ENCODE peak calls at places on chromosome 20, in eight cellular contexts. M is MM.1S, A is ascending aorta, N is K562, G is left lung, T is tibial artery, D is dorsolateral prefrontal cortex, K is stomach. H is an unnamed sample.

GRCh38 chr20:5559937-5560336 is 190.3 kb upstream of the SHLD1 start:
- DNase-seq in M (no peak), A (no peak), N (no peak), G (no peak), T (no peak), D (no peak), K (no peak), H (no peak)

GRCh38 chr20:4708856-4709255 is 12.9 kb upstream of the PRND start:
- DNase-seq in M (no peak), A (no peak), N (no peak), G (no peak), T (no peak), D (no peak), K (no peak), H (no peak)

GRCh38 chr20:872855-873520 is 39.5 kb downstream of the FAM110A start:
- DNase-seq in M (no peak), A (no peak), N (peak; percentile 21), G (no peak), T (no peak), D (no peak), K (no peak), H (no peak)

GRCh38 chr20:17610566-17611289 is 40.9 kb downstream of the DSTN start:
- DNase-seq in M (peak; percentile 71), A (no peak), N (no peak), G (peak; percentile 78), T (peak; percentile 65), D (no peak), K (peak; percentile 66), H (no peak)

GRCh38 chr20:19806806-19807691 is 49.0 kb downstream of the RIN2 start:
- DNase-seq in M (no peak), A (no peak), N (no peak), G (no peak), T (no peak), D (no peak), K (no peak), H (no peak)

GRCh38 chr20:3165473-3166337 is 6.0 kb upstream of the FASTKD5 start:
- DNase-seq in M (no peak), A (no peak), N (no peak), G (no peak), T (peak; percentile 67), D (peak; percentile 58), K (no peak), H (no peak)

GRCh38 chr20:13274311-13274965 is 53.4 kb downstream of the ISM1 start:
- DNase-seq in M (no peak), A (no peak), N (no peak), G (peak; percentile 42), T (no peak), D (no peak), K (no peak), H (no peak)

GRCh38 chr20:1664911-1665310 is 7.3 kb upstream of the SIRPG start:
- DNase-seq in M (no peak), A (no peak), N (no peak), G (no peak), T (no peak), D (no peak), K (peak; percentile 28), H (no peak)

GRCh38 chr20:20084296-20084752 is 32.0 kb downstream of the CFAP61 start:
- DNase-seq in M (no peak), A (no peak), N (no peak), G (no peak), T (no peak), D (no peak), K (no peak), H (no peak)

GRCh38 chr20:50311308-50312001 is 120.8 kb downstream of the CEBPB start:
- DNase-seq in M (no peak), A (no peak), N (no peak), G (no peak), T (peak; percentile 48), D (no peak), K (no peak), H (no peak)

GRCh38 chr20:24316731-24317130 is 152.7 kb upstream of the SYNDIG1 start:
- DNase-seq in M (peak; percentile 12), A (no peak), N (no peak), G (no peak), T (no peak), D (no peak), K (no peak), H (no peak)

GRCh38 chr20:8837396-8837795 is 231.5 kb upstream of the PLCB4 start:
- DNase-seq in M (no peak), A (no peak), N (no peak), G (no peak), T (no peak), D (no peak), K (no peak), H (no peak)

GRCh38 chr20:13006825-13007224 is 1.9 kb upstream of the SPTLC3 start:
- DNase-seq in M (no peak), A (no peak), N (no peak), G (no peak), T (no peak), D (no peak), K (no peak), H (no peak)

GRCh38 chr20:50325215-50325614 is 134.6 kb downstream of the CEBPB start:
- DNase-seq in M (no peak), A (peak; percentile 2), N (no peak), G (no peak), T (peak; percentile 46), D (no peak), K (no peak), H (no peak)

GRCh38 chr20:17721802-17722486 is 22.2 kb downstream of the BANF2 start:
- DNase-seq in M (no peak), A (no peak), N (peak; percentile 8), G (no peak), T (no peak), D (no peak), K (peak; percentile 69), H (no peak)

GRCh38 chr20:32036716-32037355 is 15.2 kb upstream of the HCK start:
- DNase-seq in M (no peak), A (no peak), N (no peak), G (peak; percentile 74), T (no peak), D (no peak), K (no peak), H (no peak)

GRCh38 chr20:34122274-34122980 is 10.4 kb upstream of the EIF2S2 start:
- DNase-seq in M (no peak), A (no peak), N (no peak), G (no peak), T (no peak), D (no peak), K (no peak), H (no peak)

GRCh38 chr20:5044075-5044620 is 42.8 kb upstream of the SLC23A2 start:
- DNase-seq in M (no peak), A (no peak), N (no peak), G (no peak), T (no peak), D (no peak), K (no peak), H (no peak)

GRCh38 chr20:41249371-41249770 is 68.2 kb downstream of the ZHX3 start:
- DNase-seq in M (no peak), A (peak; percentile 46), N (no peak), G (no peak), T (peak; percentile 92), D (peak; percentile 62), K (no peak), H (no peak)

GRCh38 chr20:41245086-41245707 is 72.3 kb downstream of the ZHX3 start:
- DNase-seq in M (no peak), A (no peak), N (no peak), G (no peak), T (no peak), D (no peak), K (no peak), H (peak; percentile 53)

GRCh38 chr20:41249781-41250281 is 67.7 kb downstream of the ZHX3 start:
- DNase-seq in M (no peak), A (no peak), N (peak; percentile 53), G (no peak), T (no peak), D (peak; percentile 64), K (no peak), H (no peak)

GRCh38 chr20:41247523-41248370 is 69.8 kb downstream of the ZHX3 start:
- DNase-seq in M (peak; percentile 82), A (no peak), N (no peak), G (no peak), T (no peak), D (no peak), K (no peak), H (no peak)

GRCh38 chr20:41248371-41249024 is 69.0 kb downstream of the ZHX3 start:
- DNase-seq in M (no peak), A (no peak), N (no peak), G (no peak), T (no peak), D (no peak), K (no peak), H (no peak)
- H3K27ac ChIP-seq in M (peak overlapping the region; percentile 75), A (peak overlapping the region; percentile 99), N (no peak overlapping the region), G (peak overlapping the region; percentile 76), T (peak overlapping the region; percentile 86), D (peak overlapping the region; percentile 87), K (peak overlapping the region; percentile 51), H (peak overlapping the region; percentile 92)

DNA sequence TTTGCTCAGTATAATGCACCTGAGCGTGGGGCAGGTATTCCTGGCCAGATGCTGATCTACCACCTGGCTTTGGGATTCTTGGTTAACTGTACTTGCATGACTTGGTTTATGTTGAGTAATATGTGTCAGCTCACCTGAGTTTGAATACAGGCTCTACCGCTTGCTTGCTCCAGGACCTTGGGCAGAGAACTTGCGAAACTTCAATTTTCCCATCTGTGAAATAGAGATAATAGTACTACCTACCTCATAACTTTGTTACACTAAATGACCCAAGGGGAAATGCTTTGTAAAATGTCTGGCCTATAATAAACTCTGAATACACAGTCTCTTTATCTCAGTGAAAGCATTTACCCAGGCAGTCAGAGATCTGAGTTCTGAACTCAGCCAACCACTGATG is 51.8 kb downstream of the SCAND1 start:
- DNase-seq in M (no peak), A (no peak), N (peak; percentile 57), G (no peak), T (no peak), D (no peak), K (no peak), H (no peak)
- H3K27ac ChIP-seq in M (no peak overlapping the region), A (no peak overlapping the region), N (peak overlapping the region; percentile 78), G (no peak overlapping the region), T (no peak overlapping the region), D (no peak overlapping the region), K (no peak overlapping the region), H (no peak overlapping the region)

DNA sequence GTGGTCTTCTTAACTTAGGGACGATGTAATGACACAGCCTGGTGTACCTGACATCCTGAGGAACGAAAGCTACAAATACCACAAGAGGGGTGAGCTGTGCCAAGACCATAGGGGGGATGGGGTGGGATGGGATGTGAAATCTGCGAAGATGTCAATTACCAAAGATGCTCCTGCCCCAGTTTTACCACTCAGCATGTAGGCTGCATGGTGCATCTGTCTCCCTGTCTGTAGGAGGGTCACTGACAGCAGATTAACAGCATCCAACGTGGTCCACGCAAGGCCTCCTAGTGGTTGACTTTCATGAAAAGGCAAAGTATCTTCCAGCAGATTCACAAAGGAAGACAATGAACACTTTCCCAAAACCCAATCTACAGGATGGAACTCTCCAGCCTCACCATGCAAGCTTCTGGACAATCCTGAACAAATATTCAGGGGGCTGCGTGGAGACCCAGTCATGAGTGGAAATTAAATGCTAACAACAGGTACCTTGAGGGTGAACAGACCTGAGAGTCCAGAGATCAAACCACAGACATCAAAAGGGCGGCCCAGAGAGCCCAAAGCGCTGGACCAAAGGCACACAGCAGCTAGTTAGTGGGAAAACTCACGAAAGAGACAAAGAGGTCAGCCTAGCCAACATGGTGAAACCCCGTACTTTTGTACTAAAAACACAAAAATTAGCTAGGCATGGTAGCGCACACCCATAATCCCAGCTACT is 44.4 kb downstream of the ZMYND8 start:
- DNase-seq in M (no peak), A (no peak), N (no peak), G (no peak), T (peak; percentile 46), D (no peak), K (no peak), H (no peak)
- H3K27ac ChIP-seq in M (no peak overlapping the region), A (peak overlapping the region; percentile 32), N (no peak overlapping the region), G (peak overlapping the region; percentile 33), T (peak overlapping the region; percentile 80), D (peak overlapping the region; percentile 49), K (no peak overlapping the region), H (no peak overlapping the region)

GRCh38 chr20:23095504-23095903 is 9.4 kb upstream of the CD93 start:
- DNase-seq in M (no peak), A (no peak), N (no peak), G (no peak), T (no peak), D (no peak), K (no peak), H (no peak)
- H3K27ac ChIP-seq in M (no peak overlapping the region), A (no peak overlapping the region), N (no peak overlapping the region), G (no peak overlapping the region), T (no peak overlapping the region), D (no peak overlapping the region), K (no peak overlapping the region), H (no peak overlapping the region)

H was measured in substantia nigra.